ENCODE peak calls at places on chromosomes 2 and 18, in six cellular contexts. E is pancreas, J is stomach, N is sigmoid colon, P is right lobe of liver, G is uterus. X is an unnamed sample.

GRCh38 chr2:215652432-215652831 is 216.6 kb upstream of the FN1 start:
- DNase-seq in E (no peak), G (no peak), P (no peak), J (no peak), N (peak), X (no peak)

GRCh38 chr18:50614838-50615237 is 55.0 kb downstream of the MAPK4 start:
- DNase-seq in P (peak), E (peak), G (no peak), N (no peak), J (no peak), X (no peak)

GRCh38 chr18:75230210-75231052 is 19.8 kb downstream of the TSHZ1 start:
- DNase-seq in N (no peak), J (no peak), E (no peak), G (no peak), P (no peak), X (no peak)

GRCh38 chr2:74383254-74383653 is 3.1 kb upstream of the DCTN1 start:
- DNase-seq in G (no peak), J (no peak), N (no peak), E (peak), P (no peak), X (no peak)

GRCh38 chr2:219087848-219088247 is 27.1 kb upstream of the IHH start:
- DNase-seq in E (no peak), J (no peak), N (no peak), P (no peak), G (no peak), X (no peak)

GRCh38 chr18:57529151-57529550 is 57.4 kb downstream of the FECH start:
- DNase-seq in E (no peak), G (no peak), P (no peak), J (no peak), N (no peak), X (no peak)

GRCh38 chr18:12317664-12318333 is 9.8 kb downstream of the TUBB6 start:
- DNase-seq in J (no peak), N (no peak), P (no peak), G (peak), E (no peak), X (no peak)

GRCh38 chr2:37561615-37562569 is 109.5 kb downstream of the CDC42EP3 start:
- DNase-seq in E (no peak), N (no peak), J (no peak), P (no peak), G (no peak), X (no peak)

GRCh38 chr2:55719852-55720251 is 26.2 kb upstream of the PNPT1 start:
- DNase-seq in G (no peak), E (no peak), J (no peak), P (no peak), N (no peak), X (no peak)

GRCh38 chr2:20961858-20962257 is 82.0 kb downstream of the APOB start:
- DNase-seq in P (no peak), E (no peak), N (peak), J (no peak), G (peak), X (no peak)

GRCh38 chr2:50674876-50675275 is 357.1 kb downstream of the NRXN1 start:
- DNase-seq in P (no peak), G (no peak), N (no peak), E (no peak), J (no peak), X (no peak)

GRCh38 chr2:54557601-54558187 is 101.6 kb downstream of the SPTBN1 start:
- DNase-seq in N (peak), P (peak), E (peak), G (peak), J (peak), X (peak)

GRCh38 chr2:157735532-157735931 is 106.9 kb upstream of the ACVR1C start:
- DNase-seq in E (no peak), G (no peak), P (no peak), N (no peak), J (no peak), X (no peak)

GRCh38 chr18:12552884-12553242 is 105.0 kb downstream of the SPIRE1 start:
- DNase-seq in J (no peak), E (no peak), P (no peak), G (no peak), N (no peak), X (no peak)

GRCh38 chr2:45224996-45225380 is 215.7 kb upstream of the SIX2 start:
- DNase-seq in P (no peak), E (no peak), N (no peak), G (no peak), J (no peak), X (no peak)

GRCh38 chr2:12236136-12236834 is 480.5 kb upstream of the TRIB2 start:
- DNase-seq in E (no peak), J (no peak), G (no peak), P (no peak), N (no peak), X (no peak)

GRCh38 chr2:25274868-25275574 is 66.7 kb downstream of the DNMT3A start:
- DNase-seq in N (peak), P (no peak), J (no peak), G (peak), E (no peak), X (no peak)

DNA sequence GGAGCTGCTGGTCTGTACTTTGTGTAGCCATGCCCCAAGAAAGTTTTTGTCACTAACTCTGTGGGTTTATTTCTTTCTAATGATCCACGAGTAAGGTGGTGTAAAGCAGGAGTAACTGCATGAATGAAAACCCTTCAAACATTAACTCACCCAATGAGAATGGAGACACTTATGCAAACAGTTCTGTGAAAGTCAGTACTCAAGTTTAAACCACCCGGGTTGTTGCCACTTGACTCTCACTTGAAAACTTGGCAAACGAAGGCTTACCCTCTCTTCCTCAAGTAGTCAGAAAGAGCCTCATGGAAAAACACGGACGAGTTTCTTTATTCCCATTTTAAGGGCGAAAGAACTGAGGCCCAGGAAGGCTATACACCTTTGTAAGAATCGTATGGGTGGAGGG is 117.5 kb downstream of the MMADHC start:
- DNase-seq in P (no peak), J (no peak), E (no peak), N (no peak), G (no peak), X (no peak)
- TF ChIP-seq CTCF in P (no peak), J (no peak), E (no peak), N (no peak), G (no peak), X (no peak)

DNA sequence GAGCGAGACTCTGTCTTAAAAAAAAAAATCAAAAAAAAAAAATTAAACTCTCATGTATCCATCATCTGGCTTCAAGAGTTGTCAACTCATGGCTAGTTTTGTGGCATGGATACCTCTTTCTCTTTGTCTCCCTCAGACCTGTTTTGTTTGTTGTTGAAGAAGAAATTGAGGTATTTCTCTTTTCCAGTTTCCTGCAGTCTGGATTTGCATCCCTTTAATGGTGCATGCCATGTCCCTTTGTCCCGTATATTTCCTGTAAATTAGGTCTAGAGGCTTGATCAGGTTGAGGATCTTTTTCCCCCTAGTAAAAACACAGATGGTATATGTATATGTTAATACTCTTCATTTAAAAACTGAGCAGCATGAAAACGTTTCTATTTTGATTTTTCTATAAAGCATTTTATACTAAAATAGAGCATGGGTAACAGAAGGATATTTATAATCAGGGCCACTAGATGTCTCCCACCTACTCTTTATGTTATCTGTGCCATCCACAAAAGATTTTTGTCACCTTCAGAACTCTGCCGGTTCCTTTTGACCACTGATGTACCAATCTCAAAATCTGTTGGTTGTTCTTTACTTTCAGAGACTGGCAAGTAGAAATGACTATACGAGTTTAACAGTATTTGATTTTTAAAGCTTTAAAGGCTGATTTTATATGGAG is 80.1 kb downstream of the GALNT1 start:
- DNase-seq in G (no peak), N (no peak), J (no peak), E (no peak), P (no peak), X (no peak)
- TF ChIP-seq CTCF in G (no peak), N (no peak), J (no peak), E (no peak), P (no peak), X (peak)

GRCh38 chr2:194822657-194823056 is 834.4 kb upstream of the SLC39A10 start:
- DNase-seq in N (no peak), J (no peak), E (no peak), P (no peak), G (no peak), X (no peak)

GRCh38 chr2:194824450-194824849 is 832.6 kb upstream of the SLC39A10 start:
- DNase-seq in J (no peak), N (no peak), G (no peak), E (no peak), P (no peak), X (no peak)

GRCh38 chr2:194822097-194822496 is 834.9 kb upstream of the SLC39A10 start:
- DNase-seq in N (no peak), J (no peak), G (no peak), P (no peak), E (no peak), X (no peak)

GRCh38 chr2:194815475-194815874 is 841.6 kb upstream of the SLC39A10 start:
- DNase-seq in J (no peak), E (no peak), P (no peak), G (no peak), N (no peak), X (no peak)

GRCh38 chr2:194819367-194819766 is 837.7 kb upstream of the SLC39A10 start:
- DNase-seq in G (no peak), J (no peak), E (no peak), N (no peak), P (no peak), X (no peak)
- TF ChIP-seq CTCF in G (no peak), J (no peak), E (no peak), N (no peak), P (no peak), X (peak)

DNA sequence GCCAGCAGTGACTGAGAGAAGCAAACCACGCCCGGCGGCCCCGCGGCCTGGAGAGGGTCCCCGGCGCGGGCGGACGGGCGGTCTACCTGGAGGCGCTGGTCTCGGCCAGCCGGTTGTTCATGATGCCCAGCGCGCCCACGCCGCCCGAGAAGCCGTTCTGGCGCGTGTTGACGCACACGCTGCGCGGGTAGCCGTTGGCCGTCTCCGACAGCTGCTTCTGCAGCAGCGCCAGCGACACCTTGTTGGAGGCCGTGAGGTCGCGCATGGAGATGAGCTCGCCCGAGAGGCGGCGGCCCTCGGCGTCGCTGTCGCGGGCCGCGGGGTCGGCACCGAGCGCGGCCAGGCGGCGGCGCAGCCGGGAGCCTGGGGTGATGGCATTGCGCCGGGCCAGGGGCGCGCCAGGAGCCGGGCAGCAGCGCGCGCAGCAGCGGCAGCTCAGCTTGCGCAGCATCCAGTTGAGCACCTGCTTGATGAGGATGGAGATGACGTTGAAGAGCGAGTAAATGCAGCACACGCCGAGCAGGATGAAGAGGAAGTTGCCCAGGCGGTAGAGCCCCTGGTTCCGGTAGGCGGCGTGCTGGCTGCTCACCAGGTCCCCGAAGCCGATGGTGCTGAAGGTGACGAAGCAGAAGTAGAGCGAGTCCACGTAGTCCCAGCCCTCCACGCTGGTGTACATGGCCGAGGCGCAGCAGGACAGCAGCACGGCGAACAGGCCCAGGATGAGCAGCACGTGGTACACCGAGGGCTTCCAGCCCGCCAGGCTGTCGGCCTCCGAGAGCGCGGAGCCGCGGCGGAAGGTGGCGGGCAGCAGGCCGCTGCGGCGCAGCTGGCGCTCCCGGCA is 118.1 kb downstream of the MSH2 start:
- DNase-seq in E (peak), J (peak), N (no peak), G (peak), P (peak), X (no peak)
- TF ChIP-seq CTCF in E (no peak), J (no peak), N (no peak), G (no peak), P (no peak), X (no peak)

GRCh38 chr2:196337618-196337953 is 166.2 kb upstream of the STK17B start:
- DNase-seq in G (no peak), E (no peak), P (no peak), N (no peak), J (no peak), X (no peak)
- TF ChIP-seq CTCF in G (no peak), E (no peak), P (no peak), N (no peak), J (no peak), X (peak)

X was measured in type B pancreatic cell.